ENCODE peak calls at places on chromosomes 16 and 17, in eight cellular contexts. S is H1, P is stomach, K is upper lobe of left lung, E is HCT116, H is spleen, G is GM12891, I is esophagus muscularis mucosa. C is an unnamed sample.

GRCh38 chr17:77036841-77037381 is 103.9 kb upstream of the SEC14L1 start:
- DNase-seq in P (peak), S (no peak), E (no peak), H (no peak), K (no peak), G (no peak), I (no peak), C (no peak)

GRCh38 chr17:80151333-80151732 is 4.4 kb upstream of the EIF4A3 start:
- DNase-seq in G (no peak), P (no peak), S (no peak), E (no peak), K (no peak), H (no peak), I (no peak), C (no peak)

GRCh38 chr17:45663772-45664171 is 120.3 kb upstream of the CRHR1 start:
- DNase-seq in P (no peak), S (no peak), I (no peak), E (no peak), G (no peak), H (no peak), K (no peak), C (no peak)

GRCh38 chr16:58177347-58177710 is 20.6 kb downstream of the CSNK2A2 start:
- DNase-seq in G (no peak), P (no peak), E (no peak), K (no peak), H (no peak), S (no peak), I (no peak), C (no peak)

GRCh38 chr17:80106176-80106575 is 4.8 kb downstream of the GAA start:
- DNase-seq in K (no peak), H (peak), P (no peak), S (no peak), I (no peak), E (no peak), G (no peak), C (no peak)

GRCh38 chr17:63421681-63422645 is 24.1 kb downstream of the CYB561 start:
- DNase-seq in P (no peak), G (no peak), E (no peak), H (no peak), S (no peak), I (no peak), K (no peak), C (no peak)

GRCh38 chr16:81905277-81905676 is 106.0 kb downstream of the SDR42E1 start:
- DNase-seq in S (no peak), I (no peak), K (no peak), E (no peak), P (no peak), H (no peak), G (no peak), C (no peak)

GRCh38 chr17:80791758-80792284 is 199.8 kb upstream of the CHMP6 start:
- DNase-seq in I (no peak), K (peak), P (peak), G (no peak), E (peak), S (no peak), H (no peak), C (no peak)

GRCh38 chr16:86834451-86835035 is 256.2 kb downstream of the FOXL1 start:
- DNase-seq in K (no peak), G (no peak), E (no peak), S (peak), H (no peak), I (no peak), P (no peak), C (no peak)

GRCh38 chr17:1617620-1618174 is 10.9 kb downstream of the SLC43A2 start:
- DNase-seq in E (peak), G (no peak), S (no peak), K (no peak), H (no peak), P (peak), I (no peak), C (no peak)

GRCh38 chr17:83124871-83125514 is 45.6 kb downstream of the METRNL start:
- DNase-seq in G (no peak), S (no peak), I (no peak), K (peak), E (no peak), P (no peak), H (peak), C (no peak)

GRCh38 chr16:11597737-11598136 is 11.0 kb upstream of the LITAF start:
- DNase-seq in H (peak), S (no peak), G (no peak), K (no peak), P (no peak), E (no peak), I (no peak), C (no peak)

GRCh38 chr16:11744075-11744470 is 1.4 kb upstream of the TXNDC11 start:
- DNase-seq in S (no peak), G (no peak), I (no peak), P (no peak), E (no peak), H (no peak), K (no peak), C (no peak)

GRCh38 chr16:50613281-50613991 is 65.2 kb downstream of the NKD1 start:
- DNase-seq in H (no peak), S (no peak), E (no peak), G (no peak), I (no peak), P (no peak), K (no peak), C (no peak)

GRCh38 chr16:13852827-13853226 is 67.1 kb upstream of the ERCC4 start:
- DNase-seq in K (no peak), E (no peak), I (no peak), P (no peak), H (no peak), G (no peak), S (no peak), C (no peak)

GRCh38 chr17:45273551-45273957 is 11.7 kb upstream of the SPATA32 start:
- DNase-seq in G (no peak), E (no peak), K (no peak), S (no peak), P (no peak), H (no peak), I (no peak), C (no peak)

GRCh38 chr17:19242926-19243325 is 5.8 kb downstream of the EPN2 start:
- DNase-seq in G (no peak), I (no peak), H (peak), S (no peak), E (no peak), P (no peak), K (no peak), C (no peak)

GRCh38 chr17:78559749-78560368 is 17.3 kb downstream of the DNAH17 start:
- DNase-seq in I (no peak), P (no peak), G (no peak), E (peak), S (peak), K (peak), H (no peak), C (no peak)

GRCh38 chr16:23949630-23950290 is 114.0 kb downstream of the PRKCB start:
- DNase-seq in E (no peak), I (no peak), S (no peak), H (peak), G (peak), P (peak), K (peak), C (no peak)

GRCh38 chr17:28878981-28879380 is 18.6 kb downstream of the FLOT2 start:
- DNase-seq in K (no peak), H (no peak), G (peak), P (peak), I (no peak), E (peak), S (peak), C (no peak)

GRCh38 chr16:50539053-50539615 is 9.1 kb upstream of the NKD1 start:
- DNase-seq in E (no peak), I (no peak), K (no peak), G (no peak), H (peak), P (no peak), S (no peak), C (no peak)

GRCh38 chr17:6786618-6787017 is 10.6 kb downstream of the FBXO39 start:
- DNase-seq in E (no peak), G (no peak), P (no peak), S (no peak), H (no peak), I (no peak), K (no peak), C (no peak)

GRCh38 chr17:8846768-8847211 is 20.7 kb downstream of the PIK3R6 start:
- DNase-seq in H (no peak), I (no peak), G (no peak), E (peak), P (no peak), S (no peak), K (peak), C (no peak)

GRCh38 chr17:76204277-76204676 is 36.0 kb downstream of the RNF157 start:
- DNase-seq in H (no peak), I (no peak), S (no peak), E (no peak), P (no peak), K (no peak), G (no peak), C (no peak)

GRCh38 chr17:81552244-81553017 is at the start of gene FAAP100:
- DNase-seq in H (peak), G (peak), E (peak), K (peak), I (no peak), P (peak), S (no peak), C (no peak)

GRCh38 chr16:89720859-89721643 is at the start of the genes VPS9D1 and ZNF276:
- DNase-seq in I (peak), G (peak), H (peak), P (peak), K (peak), E (peak), S (no peak), C (no peak)

GRCh38 chr17:57466042-57466471 is 209.7 kb downstream of the MSI2 start:
- DNase-seq in I (no peak), E (no peak), K (no peak), H (peak), G (no peak), S (peak), P (no peak), C (no peak)

GRCh38 chr16:85055503-85056210 is 28.1 kb downstream of the KIAA0513 start:
- DNase-seq in S (no peak), P (peak), H (peak), I (no peak), G (peak), E (no peak), K (peak), C (no peak)

GRCh38 chr17:32007463-32008298 is 498 bp downstream of the LRRC37B start:
- DNase-seq in S (peak), K (peak), G (peak), E (no peak), I (no peak), H (no peak), P (no peak), C (no peak)

DNA sequence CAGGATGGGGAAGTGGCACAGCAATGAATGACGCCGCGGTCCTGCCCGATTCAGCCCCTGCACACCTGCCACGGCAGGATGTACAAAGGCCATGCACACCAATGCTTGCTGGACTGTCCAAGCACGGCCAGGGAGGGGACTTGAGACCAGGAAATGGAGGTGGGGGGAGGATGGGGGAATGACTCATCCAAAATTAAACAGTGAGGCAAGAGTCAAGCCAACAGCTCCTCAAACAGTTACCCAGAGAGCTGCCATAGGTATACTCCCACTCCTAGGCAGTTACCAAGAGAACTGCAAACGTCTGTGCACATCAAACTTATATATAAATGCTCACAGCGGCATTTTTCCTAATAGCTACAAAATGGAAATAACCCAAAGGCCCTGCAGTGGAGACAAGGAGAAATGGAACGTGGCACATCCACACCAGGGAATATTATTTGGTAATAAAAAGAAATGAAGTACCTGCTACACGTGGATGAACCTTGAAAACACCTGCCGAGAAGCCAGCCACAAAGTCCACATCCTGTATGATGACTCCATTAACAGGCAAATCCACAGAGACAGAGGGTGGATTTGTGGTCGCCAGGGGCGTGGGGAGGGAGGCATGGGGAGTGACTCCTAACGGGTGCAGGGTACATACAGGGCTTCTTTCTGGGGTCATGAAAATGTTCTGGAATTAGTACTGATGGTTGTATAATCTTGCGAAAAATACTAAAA is 54.1 kb downstream of the VAC14 start:
- DNase-seq in K (peak), E (peak), H (no peak), P (peak), G (no peak), S (no peak), I (peak), C (no peak)
- TF ChIP-seq POLR2AphosphoS5 in K (peak), E (peak), H (peak), P (peak), G (no peak), S (no peak), I (peak), C (no peak)

GRCh38 chr17:38427160-38427949 is 909 bp upstream of the ARHGAP23 start:
- DNase-seq in E (no peak), P (no peak), H (no peak), K (no peak), S (no peak), I (no peak), G (no peak), C (no peak)

GRCh38 chr17:38426441-38426840 is 1.8 kb upstream of the ARHGAP23 start:
- DNase-seq in H (no peak), P (no peak), S (no peak), G (no peak), I (no peak), E (no peak), K (no peak), C (no peak)

GRCh38 chr17:38429476-38430100 is 1.3 kb downstream of the ARHGAP23 start:
- DNase-seq in E (no peak), I (no peak), P (no peak), G (no peak), K (no peak), H (no peak), S (no peak), C (no peak)

GRCh38 chr17:38428643-38429371 is 543 bp downstream of the ARHGAP23 start:
- DNase-seq in E (no peak), I (no peak), K (peak), P (peak), S (no peak), H (peak), G (no peak), C (no peak)

DNA sequence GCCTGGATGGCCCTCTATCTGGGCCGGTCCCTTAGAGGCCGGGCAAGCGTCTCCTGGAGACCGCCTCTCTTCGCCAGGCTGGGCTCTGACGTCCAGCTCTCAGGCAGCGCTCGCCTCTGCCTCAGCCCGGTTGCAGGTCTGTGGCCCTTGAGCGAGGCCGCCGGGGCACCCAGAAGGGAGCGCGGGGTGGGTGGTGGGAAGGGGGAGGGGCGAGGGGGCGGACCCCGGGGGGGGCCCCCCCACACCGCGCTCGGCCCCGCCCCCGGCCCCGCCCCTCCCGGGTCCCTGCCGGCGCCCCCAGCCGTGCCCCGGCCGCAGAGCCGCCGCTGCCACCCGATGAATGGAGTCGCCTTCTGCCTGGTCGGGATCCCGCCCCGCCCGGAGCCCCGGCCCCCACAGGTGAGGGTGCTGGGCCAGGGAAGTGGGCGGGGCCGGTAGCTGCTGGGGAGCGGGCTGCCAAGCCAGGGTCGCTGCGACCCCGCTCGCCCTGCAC is at the start of gene ARHGAP23:
- DNase-seq in E (no peak), H (peak), G (no peak), K (peak), S (no peak), I (no peak), P (peak), C (no peak)
- TF ChIP-seq POLR2A in E (no peak), H (no peak), G (no peak), K (no peak), S (no peak), I (peak), P (no peak), C (no peak)

GRCh38 chr16:65121870-65122723 is at the start of gene CDH11:
- DNase-seq in E (no peak), S (no peak), H (peak), K (no peak), I (peak), G (no peak), P (peak), C (no peak)
- TF ChIP-seq POLR2AphosphoS5 in E (no peak), S (no peak), H (peak), K (peak), I (peak), G (no peak), P (no peak), C (no peak)

GRCh38 chr16:67549936-67550335 is 12.4 kb upstream of the CTCF start:
- DNase-seq in H (no peak), G (no peak), S (no peak), P (no peak), I (no peak), E (no peak), K (no peak), C (no peak)
- TF ChIP-seq POLR2A in H (no peak), G (no peak), S (no peak), P (no peak), I (no peak), E (no peak), K (no peak), C (no peak)

DNA sequence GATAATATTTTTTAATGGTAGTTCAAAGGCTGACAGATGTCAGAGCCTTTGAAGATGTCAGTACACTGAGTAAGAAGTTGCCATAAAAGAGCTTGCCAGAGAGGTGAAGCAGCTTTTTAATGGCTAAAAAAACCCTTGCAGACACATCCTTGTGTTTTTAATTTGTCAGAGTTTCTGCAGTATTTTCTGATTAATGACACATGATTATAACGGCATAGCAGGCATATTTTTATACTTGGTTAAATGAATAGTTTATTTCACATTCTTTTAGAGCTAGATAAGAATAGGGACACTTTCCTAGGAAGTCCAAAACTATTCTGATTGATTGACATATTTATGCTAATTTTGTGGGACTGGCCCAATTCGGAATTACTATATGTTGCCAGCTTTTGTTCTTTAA is 305.7 kb downstream of the CEP112 start:
- DNase-seq in S (no peak), H (no peak), K (no peak), G (no peak), I (no peak), E (no peak), P (no peak), C (no peak)
- TF ChIP-seq POLR2AphosphoS5 in S (no peak), H (no peak), K (no peak), G (no peak), I (no peak), E (no peak), P (no peak), C (no peak)